ENCODE peak calls at places on chromosome 17, in six cellular contexts. One of them, this sample, is unnamed.
A peak's percentile ranks its signal among the peaks of the same experiment; 100 is the strongest.

GRCh38 chr17:2075336-2076056 is 20.6 kb downstream of the HIC1 start:
- DNase-seq in heart right ventricle: no peak
- DNase-seq in neural progenitor cell: peak; percentile 31
- DNase-seq in OCI-LY7: no peak
- DNase-seq in cardiac muscle cell: peak; percentile 39
- DNase-seq in A549: no peak
- DNase-seq in this sample: peak; percentile 24

GRCh38 chr17:3802461-3803307 is 1.7 kb upstream of the ITGAE start:
- DNase-seq in heart right ventricle: no peak
- DNase-seq in neural progenitor cell: no peak
- DNase-seq in OCI-LY7: no peak
- DNase-seq in cardiac muscle cell: no peak
- DNase-seq in A549: no peak
- DNase-seq in this sample: no peak

GRCh38 chr17:77770331-77771105 is 188.0 kb upstream of the TNRC6C start:
- DNase-seq in heart right ventricle: peak; percentile 43
- DNase-seq in neural progenitor cell: no peak
- DNase-seq in OCI-LY7: no peak
- DNase-seq in cardiac muscle cell: no peak
- DNase-seq in A549: peak; percentile 32
- DNase-seq in this sample: no peak

GRCh38 chr17:45690876-45691275 is 93.2 kb upstream of the CRHR1 start:
- DNase-seq in heart right ventricle: no peak
- DNase-seq in neural progenitor cell: no peak
- DNase-seq in OCI-LY7: no peak
- DNase-seq in cardiac muscle cell: no peak
- DNase-seq in A549: no peak
- DNase-seq in this sample: no peak

GRCh38 chr17:61205931-61206330 is 193.7 kb upstream of the TBX2 start:
- DNase-seq in heart right ventricle: no peak
- DNase-seq in neural progenitor cell: no peak
- DNase-seq in OCI-LY7: no peak
- DNase-seq in cardiac muscle cell: no peak
- DNase-seq in A549: peak; percentile 13
- DNase-seq in this sample: no peak

GRCh38 chr17:39082482-39082881 is 69.0 kb downstream of the PLXDC1 start:
- DNase-seq in heart right ventricle: peak; percentile 35
- DNase-seq in neural progenitor cell: no peak
- DNase-seq in OCI-LY7: no peak
- DNase-seq in cardiac muscle cell: no peak
- DNase-seq in A549: no peak
- DNase-seq in this sample: no peak

GRCh38 chr17:79317916-79318315 is 243.3 kb downstream of the ENGASE start:
- DNase-seq in heart right ventricle: no peak
- DNase-seq in neural progenitor cell: no peak
- DNase-seq in OCI-LY7: no peak
- DNase-seq in cardiac muscle cell: no peak
- DNase-seq in A549: no peak
- DNase-seq in this sample: no peak

GRCh38 chr17:52027620-52028019 is 130.9 kb downstream of the CA10 start:
- DNase-seq in heart right ventricle: no peak
- DNase-seq in neural progenitor cell: no peak
- DNase-seq in OCI-LY7: no peak
- DNase-seq in cardiac muscle cell: no peak
- DNase-seq in A549: peak; percentile 9
- DNase-seq in this sample: no peak

GRCh38 chr17:60554377-60554788 is 28.3 kb upstream of the APPBP2 start:
- DNase-seq in heart right ventricle: no peak
- DNase-seq in neural progenitor cell: no peak
- DNase-seq in OCI-LY7: no peak
- DNase-seq in cardiac muscle cell: no peak
- DNase-seq in A549: no peak
- DNase-seq in this sample: no peak

GRCh38 chr17:47862621-47863440 is 11.9 kb upstream of the SP6 start:
- DNase-seq in heart right ventricle: no peak
- DNase-seq in neural progenitor cell: no peak
- DNase-seq in OCI-LY7: no peak
- DNase-seq in cardiac muscle cell: no peak
- DNase-seq in A549: peak; percentile 87
- DNase-seq in this sample: no peak

GRCh38 chr17:35734396-35734795 is 3.0 kb downstream of the RASL10B start:
- DNase-seq in heart right ventricle: no peak
- DNase-seq in neural progenitor cell: no peak
- DNase-seq in OCI-LY7: no peak
- DNase-seq in cardiac muscle cell: no peak
- DNase-seq in A549: no peak
- DNase-seq in this sample: no peak

GRCh38 chr17:32491371-32492280 is 4.8 kb downstream of the CDK5R1 start:
- DNase-seq in heart right ventricle: no peak
- DNase-seq in neural progenitor cell: no peak
- DNase-seq in OCI-LY7: no peak
- DNase-seq in cardiac muscle cell: no peak
- DNase-seq in A549: no peak
- DNase-seq in this sample: no peak

GRCh38 chr17:33234930-33235685 is 58.0 kb downstream of the ASIC2 start:
- DNase-seq in heart right ventricle: peak; percentile 48
- DNase-seq in neural progenitor cell: no peak
- DNase-seq in OCI-LY7: no peak
- DNase-seq in cardiac muscle cell: no peak
- DNase-seq in A549: peak; percentile 66
- DNase-seq in this sample: peak; percentile 38

GRCh38 chr17:50779747-50780363 is 12.5 kb upstream of the ANKRD40CL start:
- DNase-seq in heart right ventricle: no peak
- DNase-seq in neural progenitor cell: no peak
- DNase-seq in OCI-LY7: no peak
- DNase-seq in cardiac muscle cell: no peak
- DNase-seq in A549: no peak
- DNase-seq in this sample: no peak

GRCh38 chr17:78346605-78347250 is 13.1 kb downstream of the SOCS3 start:
- DNase-seq in heart right ventricle: no peak
- DNase-seq in neural progenitor cell: no peak
- DNase-seq in OCI-LY7: no peak
- DNase-seq in cardiac muscle cell: no peak
- DNase-seq in A549: no peak
- DNase-seq in this sample: no peak

GRCh38 chr17:10337976-10338375 is 34.8 kb downstream of the MYH13 start:
- DNase-seq in heart right ventricle: no peak
- DNase-seq in neural progenitor cell: no peak
- DNase-seq in OCI-LY7: no peak
- DNase-seq in cardiac muscle cell: no peak
- DNase-seq in A549: no peak
- DNase-seq in this sample: no peak

GRCh38 chr17:2250140-2251095 is 53.2 kb downstream of the SMG6 start:
- DNase-seq in heart right ventricle: no peak
- DNase-seq in neural progenitor cell: no peak
- DNase-seq in OCI-LY7: no peak
- DNase-seq in cardiac muscle cell: no peak
- DNase-seq in A549: no peak
- DNase-seq in this sample: no peak

GRCh38 chr17:48626470-48627241 is 498 bp upstream of the HOXB9 start:
- DNase-seq in heart right ventricle: no peak
- DNase-seq in neural progenitor cell: peak; percentile 52
- DNase-seq in OCI-LY7: no peak
- DNase-seq in cardiac muscle cell: no peak
- DNase-seq in A549: peak; percentile 86
- DNase-seq in this sample: peak; percentile 77

GRCh38 chr17:56914641-56915263 is 903 bp upstream of the TRIM25 start:
- DNase-seq in heart right ventricle: no peak
- DNase-seq in neural progenitor cell: no peak
- DNase-seq in OCI-LY7: no peak
- DNase-seq in cardiac muscle cell: no peak
- DNase-seq in A549: peak; percentile 17
- DNase-seq in this sample: peak; percentile 45

GRCh38 chr17:8632087-8632486 is 1.6 kb upstream of the MYH10 start:
- DNase-seq in heart right ventricle: no peak
- DNase-seq in neural progenitor cell: peak; percentile 36
- DNase-seq in OCI-LY7: peak; percentile 13
- DNase-seq in cardiac muscle cell: no peak
- DNase-seq in A549: no peak
- DNase-seq in this sample: no peak

GRCh38 chr17:67156269-67157199 is 88.5 kb downstream of the HELZ start:
- DNase-seq in heart right ventricle: no peak
- DNase-seq in neural progenitor cell: no peak
- DNase-seq in OCI-LY7: no peak
- DNase-seq in cardiac muscle cell: no peak
- DNase-seq in A549: no peak
- DNase-seq in this sample: no peak

GRCh38 chr17:12808723-12809122 is 19.4 kb downstream of the ARHGAP44 start:
- DNase-seq in heart right ventricle: no peak
- DNase-seq in neural progenitor cell: no peak
- DNase-seq in OCI-LY7: no peak
- DNase-seq in cardiac muscle cell: no peak
- DNase-seq in A549: no peak
- DNase-seq in this sample: no peak
- TF ChIP-seq CTCF in heart right ventricle: no peak
- TF ChIP-seq CTCF in neural progenitor cell: no peak
- TF ChIP-seq CTCF in OCI-LY7: no peak
- TF ChIP-seq CTCF in cardiac muscle cell: no peak
- TF ChIP-seq CTCF in A549: no peak
- TF ChIP-seq CTCF in this sample: no peak

GRCh38 chr17:74543406-74543805 is 2.5 kb downstream of the CD300C start:
- DNase-seq in heart right ventricle: no peak
- DNase-seq in neural progenitor cell: no peak
- DNase-seq in OCI-LY7: no peak
- DNase-seq in cardiac muscle cell: no peak
- DNase-seq in A549: no peak
- DNase-seq in this sample: no peak
- H3K9me3 ChIP-seq in heart right ventricle: no peaks in the 10 kb centered on the region
- H3K9me3 ChIP-seq in neural progenitor cell: no peaks in the 10 kb centered on the region
- H3K9me3 ChIP-seq in OCI-LY7: no peaks in the 10 kb centered on the region
- H3K9me3 ChIP-seq in cardiac muscle cell: no peaks in the 10 kb centered on the region
- H3K9me3 ChIP-seq in A549: no peaks in the 10 kb centered on the region
- H3K9me3 ChIP-seq in this sample: no peaks in the 10 kb centered on the region

GRCh38 chr17:17680477-17681186 is 626 bp upstream of the RAI1 start:
- DNase-seq in heart right ventricle: no peak
- DNase-seq in neural progenitor cell: no peak
- DNase-seq in OCI-LY7: no peak
- DNase-seq in cardiac muscle cell: no peak
- DNase-seq in A549: no peak
- DNase-seq in this sample: no peak
- TF ChIP-seq CTCF in heart right ventricle: no peak
- TF ChIP-seq CTCF in neural progenitor cell: no peak
- TF ChIP-seq CTCF in OCI-LY7: no peak
- TF ChIP-seq CTCF in cardiac muscle cell: no peak
- TF ChIP-seq CTCF in A549: no peak
- TF ChIP-seq CTCF in this sample: no peak

GRCh38 chr17:82121660-82122629 is 23.9 kb upstream of the FASN start:
- DNase-seq in heart right ventricle: no peak
- DNase-seq in neural progenitor cell: no peak
- DNase-seq in OCI-LY7: peak; percentile 77
- DNase-seq in cardiac muscle cell: no peak
- DNase-seq in A549: no peak
- DNase-seq in this sample: no peak

GRCh38 chr17:82120148-82120547 is 22.1 kb upstream of the FASN start:
- DNase-seq in heart right ventricle: no peak
- DNase-seq in neural progenitor cell: no peak
- DNase-seq in OCI-LY7: no peak
- DNase-seq in cardiac muscle cell: no peak
- DNase-seq in A549: no peak
- DNase-seq in this sample: no peak

GRCh38 chr17:82118815-82119380 is 20.9 kb upstream of the FASN start:
- DNase-seq in heart right ventricle: no peak
- DNase-seq in neural progenitor cell: peak; percentile 77
- DNase-seq in OCI-LY7: no peak
- DNase-seq in cardiac muscle cell: peak; percentile 44
- DNase-seq in A549: no peak
- DNase-seq in this sample: no peak

GRCh38 chr17:82124101-82124500 is 26.1 kb upstream of the FASN start:
- DNase-seq in heart right ventricle: no peak
- DNase-seq in neural progenitor cell: no peak
- DNase-seq in OCI-LY7: no peak
- DNase-seq in cardiac muscle cell: no peak
- DNase-seq in A549: no peak
- DNase-seq in this sample: no peak

GRCh38 chr17:82121246-82121645 is 23.2 kb upstream of the FASN start:
- DNase-seq in heart right ventricle: no peak
- DNase-seq in neural progenitor cell: no peak
- DNase-seq in OCI-LY7: no peak
- DNase-seq in cardiac muscle cell: peak; percentile 31
- DNase-seq in A549: no peak
- DNase-seq in this sample: no peak
- H3K9me3 ChIP-seq in heart right ventricle: no peaks in the 10 kb centered on the region
- H3K9me3 ChIP-seq in neural progenitor cell: no peaks in the 10 kb centered on the region
- H3K9me3 ChIP-seq in OCI-LY7: no peaks in the 10 kb centered on the region
- H3K9me3 ChIP-seq in cardiac muscle cell: no peaks in the 10 kb centered on the region
- H3K9me3 ChIP-seq in A549: no peaks in the 10 kb centered on the region
- H3K9me3 ChIP-seq in this sample: no peaks in the 10 kb centered on the region

GRCh38 chr17:72022328-72022727 is 98.5 kb upstream of the SOX9 start:
- DNase-seq in heart right ventricle: no peak
- DNase-seq in neural progenitor cell: no peak
- DNase-seq in OCI-LY7: no peak
- DNase-seq in cardiac muscle cell: no peak
- DNase-seq in A549: no peak
- DNase-seq in this sample: no peak
- TF ChIP-seq CTCF in heart right ventricle: no peak
- TF ChIP-seq CTCF in neural progenitor cell: no peak
- TF ChIP-seq CTCF in OCI-LY7: no peak
- TF ChIP-seq CTCF in cardiac muscle cell: no peak
- TF ChIP-seq CTCF in A549: no peak
- TF ChIP-seq CTCF in this sample: no peak

DNA sequence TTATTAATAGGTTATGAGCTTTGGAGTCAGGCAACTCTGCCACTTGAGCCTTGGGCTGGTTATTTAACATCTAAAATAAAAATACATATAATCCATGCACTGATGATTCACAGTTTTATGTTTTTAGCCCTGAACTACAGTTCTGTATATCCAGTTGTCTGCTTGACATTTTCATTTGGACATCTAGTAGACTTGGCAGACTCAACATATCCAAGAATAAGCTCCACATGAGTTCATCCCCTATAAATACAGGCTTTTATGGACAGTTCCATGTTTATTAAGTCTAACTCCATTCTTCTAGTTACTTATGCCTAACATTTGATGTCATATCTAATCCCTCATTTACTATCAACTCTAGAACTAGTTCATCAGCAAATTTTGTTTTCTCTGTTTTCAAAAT is 174.2 kb downstream of the KIF2B start:
- DNase-seq in heart right ventricle: no peak
- DNase-seq in neural progenitor cell: no peak
- DNase-seq in OCI-LY7: no peak
- DNase-seq in cardiac muscle cell: no peak
- DNase-seq in A549: no peak
- DNase-seq in this sample: no peak
- H3K9me3 ChIP-seq in heart right ventricle: no peaks in the 10 kb centered on the region
- H3K9me3 ChIP-seq in neural progenitor cell: no peaks in the 10 kb centered on the region
- H3K9me3 ChIP-seq in OCI-LY7: no peaks in the 10 kb centered on the region
- H3K9me3 ChIP-seq in cardiac muscle cell: no peaks in the 10 kb centered on the region
- H3K9me3 ChIP-seq in A549: peaks cover 6% of the 10 kb centered on the region
- H3K9me3 ChIP-seq in this sample: no peaks in the 10 kb centered on the region